ENCODE peak calls at places on chromosome 13, in eight cellular contexts. J is testis, K is PC-3, H is cardiac muscle cell, X is psoas muscle, D is heart left ventricle, M is HepG2, W is thyroid gland. Q is an unnamed sample. For H3K4me1, the result is how much of the 10 kb centered on the place peaks cover.

GRCh38 chr13:113667771-113668490 is 912 bp downstream of the GRK1 start:
- DNase-seq in W (no peak), M (no peak), D (peak), H (no peak), K (no peak), J (no peak), X (peak), Q (no peak)

GRCh38 chr13:25329706-25330105 is 28.3 kb downstream of the NUP58 start:
- DNase-seq in J (no peak), W (no peak), H (no peak), K (peak), X (no peak), M (no peak), D (no peak), Q (no peak)

GRCh38 chr13:67515895-67516294 is 285.8 kb upstream of the PCDH9 start:
- DNase-seq in H (no peak), D (no peak), K (peak), J (no peak), W (no peak), M (no peak), X (no peak), Q (no peak)

GRCh38 chr13:75256922-75257321 is 225.0 kb downstream of the TBC1D4 start:
- DNase-seq in M (peak), K (peak), D (no peak), X (no peak), H (no peak), J (no peak), W (no peak), Q (no peak)

GRCh38 chr13:19067767-19068166 is 113.9 kb downstream of the TUBA3C start:
- DNase-seq in X (no peak), J (no peak), D (no peak), H (no peak), K (no peak), M (no peak), W (no peak), Q (no peak)

GRCh38 chr13:31824705-31825512 is 85.6 kb downstream of the RXFP2 start:
- DNase-seq in X (no peak), H (no peak), J (peak), D (no peak), M (no peak), K (peak), W (no peak), Q (no peak)

GRCh38 chr13:44309771-44310767 is 63.6 kb upstream of the SERP2 start:
- DNase-seq in W (no peak), H (peak), X (peak), M (no peak), K (peak), J (no peak), D (peak), Q (no peak)

GRCh38 chr13:25980255-25980654 is 71.6 kb downstream of the SHISA2 start:
- DNase-seq in H (peak), M (peak), D (no peak), X (no peak), W (peak), J (no peak), K (peak), Q (peak)

GRCh38 chr13:113973218-113974164 is at the start of gene C13orf46:
- DNase-seq in J (no peak), D (no peak), X (peak), W (peak), K (no peak), H (no peak), M (peak), Q (no peak)

GRCh38 chr13:62747629-62748028 is 1332.0 kb upstream of the PCDH20 start:
- DNase-seq in K (peak), X (no peak), H (no peak), W (no peak), M (no peak), D (no peak), J (no peak), Q (no peak)

GRCh38 chr13:39578821-39579291 is 24.1 kb downstream of the LHFPL6 start:
- DNase-seq in K (no peak), X (no peak), W (no peak), M (no peak), H (no peak), J (no peak), D (no peak), Q (no peak)

GRCh38 chr13:42381165-42381425 is 109.1 kb downstream of the AKAP11 start:
- DNase-seq in D (no peak), K (no peak), J (no peak), X (no peak), M (no peak), W (no peak), H (no peak), Q (no peak)

GRCh38 chr13:94143624-94144350 is 335.7 kb downstream of the DCT start:
- DNase-seq in M (no peak), K (no peak), W (no peak), J (no peak), H (no peak), D (no peak), X (no peak), Q (no peak)

GRCh38 chr13:98742961-98743360 is 9.5 kb downstream of the SLC15A1 start:
- DNase-seq in M (no peak), D (no peak), H (no peak), K (no peak), X (no peak), J (no peak), W (no peak), Q (no peak)

GRCh38 chr13:98741741-98742435 is 10.6 kb downstream of the SLC15A1 start:
- DNase-seq in X (no peak), K (no peak), H (no peak), W (peak), M (no peak), D (no peak), J (no peak), Q (no peak)

GRCh38 chr13:98740131-98740530 is 12.3 kb downstream of the SLC15A1 start:
- DNase-seq in X (no peak), J (no peak), M (no peak), D (no peak), H (no peak), W (no peak), K (no peak), Q (no peak)

GRCh38 chr13:98739023-98739422 is 13.4 kb downstream of the SLC15A1 start:
- DNase-seq in D (no peak), X (no peak), M (no peak), K (no peak), H (no peak), J (no peak), W (no peak), Q (no peak)

GRCh38 chr13:98738213-98738612 is 14.3 kb downstream of the SLC15A1 start:
- DNase-seq in H (no peak), J (no peak), D (no peak), W (no peak), M (no peak), K (no peak), X (no peak), Q (no peak)
- H3K4me3 ChIP-seq in H (no peak), J (no peak), D (no peak), W (no peak), M (no peak), K (no peak), X (no peak), Q (no peak)

DNA sequence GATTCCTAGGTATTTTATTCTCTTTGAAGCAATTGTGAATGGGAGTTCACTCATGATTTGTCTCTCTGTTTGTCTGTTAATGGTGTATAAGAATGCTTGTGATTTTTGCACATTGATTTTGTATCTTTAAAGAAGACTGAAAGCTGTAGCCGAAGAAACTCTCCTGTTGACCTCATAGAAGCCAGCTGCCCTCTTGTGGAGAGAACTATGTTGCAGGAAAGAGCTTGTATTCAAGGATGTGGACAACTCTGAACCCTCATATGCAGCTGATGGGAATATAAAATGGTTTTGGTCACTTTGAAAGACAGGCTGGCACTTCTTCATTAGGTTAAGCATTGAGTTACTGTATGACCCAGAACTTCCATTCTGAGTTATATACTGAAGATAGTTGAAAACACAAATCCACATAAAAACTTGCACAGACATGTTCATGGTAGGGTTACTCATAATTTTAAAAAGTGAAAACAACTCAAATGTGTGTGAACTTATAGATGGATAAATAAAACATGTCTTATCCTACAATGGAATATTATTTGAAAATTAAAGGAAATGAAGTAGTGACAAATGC is 65.8 kb upstream of the SLITRK6 start:
- DNase-seq in X (no peak), K (peak), J (peak), M (peak), W (no peak), H (peak), D (no peak), Q (peak)
- TF ChIP-seq CTCF in X (no peak), K (peak), J (no peak), M (peak), W (no peak), H (no peak), D (no peak), Q (peak)

GRCh38 chr13:26985285-26985878 is 186.2 kb downstream of the USP12 start:
- DNase-seq in W (peak), M (peak), J (peak), K (peak), H (peak), X (no peak), D (peak), Q (peak)
- H3K4me1 ChIP-seq in W (under half), M (half or more), J (under half), K (under half), H (under half), X (under half), D (under half), Q (under half)

DNA sequence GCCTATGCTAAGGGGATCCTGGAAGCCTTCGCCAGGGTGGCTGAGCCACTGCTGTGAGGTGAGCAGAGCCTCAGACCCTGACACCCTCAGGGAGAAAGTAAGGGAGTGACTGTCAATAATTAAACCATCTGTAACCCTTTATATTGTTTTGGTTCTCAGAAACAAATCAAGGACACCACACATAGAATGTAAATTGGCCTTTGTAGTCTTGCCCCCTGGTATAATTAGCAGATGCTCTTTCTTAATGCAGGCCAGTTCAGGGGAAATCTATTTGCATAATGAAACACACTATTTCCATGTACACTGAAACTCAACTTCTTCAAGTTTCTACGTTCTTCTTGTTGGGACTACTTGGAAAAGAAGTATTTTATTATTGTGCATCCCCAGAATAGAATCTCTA is 127.7 kb upstream of the EDNRB start:
- DNase-seq in M (no peak), H (no peak), W (no peak), J (no peak), X (no peak), D (no peak), K (no peak), Q (no peak)
- H3K4me3 ChIP-seq in M (no peak), H (no peak), W (no peak), J (no peak), X (no peak), D (no peak), K (no peak), Q (no peak)

DNA sequence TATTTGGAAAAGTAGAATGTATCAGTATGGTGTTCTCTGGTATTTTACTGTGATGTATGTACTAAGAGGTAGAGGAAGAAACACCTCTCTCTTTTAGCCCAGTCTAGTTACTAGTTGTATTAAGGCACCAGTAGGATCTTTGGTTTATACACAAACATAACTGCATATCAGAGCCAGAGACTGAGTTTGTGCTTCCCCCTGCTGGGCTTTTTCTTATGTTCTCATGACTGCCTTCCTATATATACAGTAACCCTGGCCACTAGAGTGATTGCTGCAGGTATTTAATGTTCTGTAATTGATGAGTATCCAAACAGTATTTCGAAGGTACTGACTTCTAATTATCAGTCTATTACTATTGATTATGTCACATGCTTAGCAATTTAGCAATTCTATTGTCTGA is 202.5 kb upstream of the KLHL1 start:
- DNase-seq in W (peak), K (peak), X (no peak), M (peak), D (no peak), J (peak), H (peak), Q (peak)
- TF ChIP-seq CTCF in W (peak), K (peak), X (no peak), M (peak), D (no peak), J (no peak), H (no peak), Q (peak)